ENCODE peak calls at places on chromosomes 4 and X, in five cellular contexts. One of them, this sample, is unnamed.

GRCh38 chrX:113305496-113305895 is 464.9 kb upstream of the AMOT start:
- DNase-seq in sigmoid colon: no peak
- DNase-seq in NB4: no peak
- DNase-seq in H54: no peak
- DNase-seq in adrenal gland: no peak
- DNase-seq in this sample: no peak

GRCh38 chrX:141467442-141467841 is 117.1 kb downstream of the SPANXA1 start:
- DNase-seq in sigmoid colon: no peak
- DNase-seq in NB4: no peak
- DNase-seq in H54: no peak
- DNase-seq in adrenal gland: no peak
- DNase-seq in this sample: no peak

GRCh38 chr4:118727360-118727759 is 42.2 kb downstream of the METTL14 start:
- DNase-seq in sigmoid colon: no peak
- DNase-seq in NB4: no peak
- DNase-seq in H54: no peak
- DNase-seq in adrenal gland: no peak
- DNase-seq in this sample: no peak

GRCh38 chr4:71184195-71184781 is 154.5 kb upstream of the SLC4A4 start:
- DNase-seq in sigmoid colon: no peak
- DNase-seq in NB4: peak
- DNase-seq in H54: peak
- DNase-seq in adrenal gland: peak
- DNase-seq in this sample: peak

GRCh38 chr4:114349543-114350175 is 248.9 kb upstream of the UGT8 start:
- DNase-seq in sigmoid colon: no peak
- DNase-seq in NB4: no peak
- DNase-seq in H54: no peak
- DNase-seq in adrenal gland: no peak
- DNase-seq in this sample: no peak

GRCh38 chr4:168825975-168826374 is 184.1 kb downstream of the CBR4 start:
- DNase-seq in sigmoid colon: no peak
- DNase-seq in NB4: no peak
- DNase-seq in H54: no peak
- DNase-seq in adrenal gland: no peak
- DNase-seq in this sample: no peak

GRCh38 chr4:94577136-94577535 is 125.4 kb downstream of the PDLIM5 start:
- DNase-seq in sigmoid colon: peak
- DNase-seq in NB4: no peak
- DNase-seq in H54: no peak
- DNase-seq in adrenal gland: peak
- DNase-seq in this sample: no peak

GRCh38 chr4:81550005-81550896 is 78.5 kb upstream of the RASGEF1B start:
- DNase-seq in sigmoid colon: no peak
- DNase-seq in NB4: no peak
- DNase-seq in H54: no peak
- DNase-seq in adrenal gland: peak
- DNase-seq in this sample: no peak

GRCh38 chr4:113979973-113980615 is 647 bp upstream of the ARSJ start:
- DNase-seq in sigmoid colon: no peak
- DNase-seq in NB4: no peak
- DNase-seq in H54: no peak
- DNase-seq in adrenal gland: no peak
- DNase-seq in this sample: no peak

GRCh38 chr4:105399535-105400161 is 74.2 kb downstream of the PPA2 start:
- DNase-seq in sigmoid colon: no peak
- DNase-seq in NB4: peak
- DNase-seq in H54: peak
- DNase-seq in adrenal gland: no peak
- DNase-seq in this sample: no peak

GRCh38 chr4:186013404-186014186 is 55.4 kb upstream of the TLR3 start:
- DNase-seq in sigmoid colon: no peak
- DNase-seq in NB4: no peak
- DNase-seq in H54: no peak
- DNase-seq in adrenal gland: no peak
- DNase-seq in this sample: no peak

GRCh38 chrX:41332408-41332987 is 1.5 kb upstream of the DDX3X start:
- DNase-seq in sigmoid colon: peak
- DNase-seq in NB4: peak
- DNase-seq in H54: no peak
- DNase-seq in adrenal gland: peak
- DNase-seq in this sample: no peak

GRCh38 chr4:8835521-8836365 is 35.9 kb downstream of the HMX1 start:
- DNase-seq in sigmoid colon: peak
- DNase-seq in NB4: no peak
- DNase-seq in H54: no peak
- DNase-seq in adrenal gland: no peak
- DNase-seq in this sample: no peak

GRCh38 chr4:87018751-87019150 is 83.9 kb downstream of the AFF1 start:
- DNase-seq in sigmoid colon: no peak
- DNase-seq in NB4: no peak
- DNase-seq in H54: no peak
- DNase-seq in adrenal gland: no peak
- DNase-seq in this sample: no peak

GRCh38 chrX:16167181-16167580 is at the start of gene MAGEB17:
- DNase-seq in sigmoid colon: no peak
- DNase-seq in NB4: no peak
- DNase-seq in H54: no peak
- DNase-seq in adrenal gland: no peak
- DNase-seq in this sample: no peak

GRCh38 chr4:123878976-123879375 is 482.4 kb downstream of the SPRY1 start:
- DNase-seq in sigmoid colon: no peak
- DNase-seq in NB4: no peak
- DNase-seq in H54: no peak
- DNase-seq in adrenal gland: peak
- DNase-seq in this sample: no peak

GRCh38 chrX:110477593-110478228 is 119.1 kb downstream of the RTL9 start:
- DNase-seq in sigmoid colon: no peak
- DNase-seq in NB4: peak
- DNase-seq in H54: no peak
- DNase-seq in adrenal gland: no peak
- DNase-seq in this sample: no peak

GRCh38 chrX:70129811-70130210 is 3.4 kb upstream of the IGBP1 start:
- DNase-seq in sigmoid colon: no peak
- DNase-seq in NB4: no peak
- DNase-seq in H54: peak
- DNase-seq in adrenal gland: no peak
- DNase-seq in this sample: no peak

GRCh38 chrX:70132877-70133302 is 357 bp upstream of the IGBP1 start:
- DNase-seq in sigmoid colon: no peak
- DNase-seq in NB4: no peak
- DNase-seq in H54: no peak
- DNase-seq in adrenal gland: no peak
- DNase-seq in this sample: no peak

GRCh38 chrX:70132244-70132643 is 1.0 kb upstream of the IGBP1 start:
- DNase-seq in sigmoid colon: no peak
- DNase-seq in NB4: peak
- DNase-seq in H54: no peak
- DNase-seq in adrenal gland: no peak
- DNase-seq in this sample: no peak

GRCh38 chrX:70134116-70134477 is 850 bp downstream of the IGBP1 start:
- DNase-seq in sigmoid colon: no peak
- DNase-seq in NB4: no peak
- DNase-seq in H54: no peak
- DNase-seq in adrenal gland: no peak
- DNase-seq in this sample: no peak

DNA sequence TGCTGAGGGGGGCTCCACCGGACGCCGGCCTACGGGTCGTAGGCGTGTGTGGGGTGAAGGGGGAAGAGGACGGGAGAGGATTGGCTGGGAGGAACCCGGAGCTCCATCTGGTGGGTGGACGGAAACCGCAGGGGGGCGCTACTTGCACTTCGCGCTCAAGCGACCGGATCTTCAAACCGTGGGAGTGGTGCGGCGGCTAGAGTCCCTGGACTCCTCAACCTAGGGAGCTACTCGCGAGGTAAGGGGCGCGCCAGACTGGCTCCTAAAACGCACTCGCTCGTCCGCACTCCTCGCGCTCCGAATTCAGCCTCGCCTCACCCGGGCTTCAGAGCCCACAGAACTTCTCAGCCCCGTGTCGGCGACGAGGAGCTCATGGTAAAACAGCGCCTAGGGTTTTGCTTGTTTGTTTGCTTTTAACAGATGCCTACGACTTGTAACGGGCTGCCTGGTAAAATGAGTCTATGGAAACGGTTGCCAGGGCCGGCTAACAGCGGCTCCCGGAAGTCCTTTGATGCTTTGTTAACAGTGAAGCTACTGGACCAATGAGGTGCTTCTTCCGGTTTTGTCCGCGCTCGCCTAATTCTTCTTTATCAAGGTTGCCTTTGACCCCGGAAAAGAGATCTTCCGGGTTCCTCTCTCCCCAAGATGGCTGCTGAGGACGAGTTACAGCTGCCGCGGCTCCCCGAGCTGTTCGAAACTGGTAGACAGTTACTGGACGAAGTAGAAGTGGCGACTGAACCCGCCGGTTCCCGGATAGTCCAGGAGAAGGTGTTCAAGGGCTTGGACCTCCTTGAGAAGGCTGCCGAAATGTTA is at the start of gene IGBP1:
- DNase-seq in sigmoid colon: peak
- DNase-seq in NB4: peak
- DNase-seq in H54: peak
- DNase-seq in adrenal gland: peak
- DNase-seq in this sample: peak
- TF ChIP-seq POLR2A in sigmoid colon: peak
- TF ChIP-seq POLR2A in NB4: peak
- TF ChIP-seq POLR2A in H54: peak
- TF ChIP-seq POLR2A in adrenal gland: no peak
- TF ChIP-seq POLR2A in this sample: peak

GRCh38 chr4:52660643-52661042 is 1.5 kb upstream of the USP46 start:
- DNase-seq in sigmoid colon: no peak
- DNase-seq in NB4: peak
- DNase-seq in H54: no peak
- DNase-seq in adrenal gland: no peak
- DNase-seq in this sample: no peak

GRCh38 chr4:52658671-52659015 is 458 bp downstream of the USP46 start:
- DNase-seq in sigmoid colon: peak
- DNase-seq in NB4: peak
- DNase-seq in H54: no peak
- DNase-seq in adrenal gland: no peak
- DNase-seq in this sample: peak

GRCh38 chr4:52659722-52660261 is 691 bp upstream of the USP46 start:
- DNase-seq in sigmoid colon: peak
- DNase-seq in NB4: peak
- DNase-seq in H54: no peak
- DNase-seq in adrenal gland: peak
- DNase-seq in this sample: no peak

GRCh38 chr4:52657630-52658501 is 1.2 kb downstream of the USP46 start:
- DNase-seq in sigmoid colon: peak
- DNase-seq in NB4: peak
- DNase-seq in H54: no peak
- DNase-seq in adrenal gland: peak
- DNase-seq in this sample: no peak

GRCh38 chr4:52659016-52659721 is at the start of gene USP46:
- DNase-seq in sigmoid colon: peak
- DNase-seq in NB4: peak
- DNase-seq in H54: peak
- DNase-seq in adrenal gland: peak
- DNase-seq in this sample: peak
- TF ChIP-seq POLR2A in sigmoid colon: no peak
- TF ChIP-seq POLR2A in NB4: peak
- TF ChIP-seq POLR2A in H54: peak
- TF ChIP-seq POLR2A in adrenal gland: no peak
- TF ChIP-seq POLR2A in this sample: peak

DNA sequence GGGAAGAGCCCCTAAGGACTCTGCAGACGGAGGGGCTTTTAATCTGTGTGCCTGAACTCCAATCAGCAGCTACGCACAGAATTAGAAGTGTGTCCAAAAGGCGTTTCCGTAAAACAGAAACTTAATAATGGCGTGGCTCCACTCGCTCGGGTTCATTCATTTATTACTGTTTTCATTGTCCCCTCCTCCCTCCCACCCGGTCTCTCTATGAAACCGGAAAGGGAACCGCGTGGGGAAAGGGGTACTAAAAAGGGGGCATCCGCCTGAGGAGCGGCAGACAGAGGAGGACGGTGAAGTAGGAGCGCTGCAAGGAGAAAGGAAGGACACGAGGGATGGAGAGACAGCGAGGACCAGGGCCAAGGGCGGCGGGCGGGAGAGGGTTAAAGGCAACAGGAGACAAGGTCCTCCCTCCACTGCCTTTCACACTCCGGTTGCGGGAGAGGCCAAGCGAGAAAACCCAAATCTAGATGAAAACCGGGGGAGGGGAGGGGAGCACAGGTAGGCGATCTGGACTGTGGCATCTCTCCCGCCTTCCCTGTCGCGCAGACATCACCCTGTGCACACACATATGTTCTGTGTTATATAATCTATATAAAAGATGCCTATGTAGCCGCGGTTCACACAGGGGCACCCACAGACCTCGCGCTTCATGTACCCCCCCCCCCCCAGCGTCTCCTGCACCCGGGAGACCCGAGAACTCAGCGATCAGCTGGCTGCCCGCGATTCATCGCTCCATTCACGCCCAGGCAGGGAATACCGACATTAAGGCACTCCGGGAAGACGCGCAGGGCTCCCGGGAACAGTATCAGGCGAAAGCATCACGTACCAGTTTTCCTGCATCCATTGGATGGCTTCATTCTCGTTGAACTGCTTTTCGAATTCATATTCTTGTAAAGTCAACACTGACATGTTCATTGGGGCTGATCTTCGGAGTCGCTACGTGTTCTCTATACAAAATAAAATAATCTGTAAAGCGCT is 705 bp downstream of the ELOVL6 start:
- DNase-seq in sigmoid colon: peak
- DNase-seq in NB4: peak
- DNase-seq in H54: peak
- DNase-seq in adrenal gland: peak
- DNase-seq in this sample: peak
- TF ChIP-seq POLR2A in sigmoid colon: no peak
- TF ChIP-seq POLR2A in NB4: peak
- TF ChIP-seq POLR2A in H54: no peak
- TF ChIP-seq POLR2A in adrenal gland: no peak
- TF ChIP-seq POLR2A in this sample: peak

GRCh38 chr4:3179126-3179706 is 69.7 kb upstream of the MSANTD1 start:
- DNase-seq in sigmoid colon: no peak
- DNase-seq in NB4: no peak
- DNase-seq in H54: no peak
- DNase-seq in adrenal gland: no peak
- DNase-seq in this sample: no peak
- TF ChIP-seq POLR2A in sigmoid colon: no peak
- TF ChIP-seq POLR2A in NB4: no peak
- TF ChIP-seq POLR2A in H54: no peak
- TF ChIP-seq POLR2A in adrenal gland: no peak
- TF ChIP-seq POLR2A in this sample: no peak

DNA sequence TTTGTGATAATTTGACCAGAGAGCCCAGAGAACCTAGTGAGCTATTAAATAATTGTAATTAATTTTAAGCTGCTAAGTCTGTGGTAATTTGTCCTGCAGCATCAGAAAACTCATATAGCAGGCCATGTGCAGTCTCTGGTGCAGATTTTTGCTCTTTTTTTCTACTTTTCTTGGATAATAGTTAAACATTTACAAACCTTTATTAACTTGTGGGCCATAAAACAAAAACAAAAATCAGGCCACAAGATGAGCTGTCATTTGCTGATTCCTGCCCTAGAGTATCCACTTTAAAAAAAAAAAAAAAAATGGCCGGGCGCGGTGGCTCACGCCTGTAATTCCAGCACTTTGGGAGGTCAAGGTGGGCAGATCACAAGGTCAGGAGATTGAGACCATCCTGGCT is 99.8 kb downstream of the CLDN22 start:
- DNase-seq in sigmoid colon: no peak
- DNase-seq in NB4: no peak
- DNase-seq in H54: no peak
- DNase-seq in adrenal gland: no peak
- DNase-seq in this sample: no peak
- TF ChIP-seq POLR2A in sigmoid colon: no peak
- TF ChIP-seq POLR2A in NB4: no peak
- TF ChIP-seq POLR2A in H54: no peak
- TF ChIP-seq POLR2A in adrenal gland: no peak
- TF ChIP-seq POLR2A in this sample: no peak

GRCh38 chr4:142265946-142266345 is 580.2 kb downstream of the INPP4B start:
- DNase-seq in sigmoid colon: no peak
- DNase-seq in NB4: no peak
- DNase-seq in H54: no peak
- DNase-seq in adrenal gland: no peak
- DNase-seq in this sample: no peak
- TF ChIP-seq POLR2A in sigmoid colon: no peak
- TF ChIP-seq POLR2A in NB4: no peak
- TF ChIP-seq POLR2A in H54: no peak
- TF ChIP-seq POLR2A in adrenal gland: no peak
- TF ChIP-seq POLR2A in this sample: no peak

This sample was measured in GM12891.